ENCODE peak calls at places on chromosome 3, in ten cellular contexts. Y is left cardiac atrium; B is OCI-LY7; H is iPS-NIHi11; A is activated CD4-positive, CD25-positive, alpha-beta regulatory T cell; C is activated T-helper 1 cell treated with Interleukin-2 at 50 U/mL for 16 hours; X is endothelial cell; I is EL; U is MM.1S; P is anterior cingulate cortex. W is an unnamed sample.

GRCh38 chr3:122184591-122184929 is 1.1 kb downstream of the CASR start:
- DNase-seq in Y (no peak), B (no peak), H (no peak), A (no peak), C (no peak), X (peak; percentile 5), I (no peak), U (no peak), P (no peak), W (no peak)

GRCh38 chr3:126014252-126014651 is 45.3 kb downstream of the ROPN1B start:
- DNase-seq in Y (no peak), B (no peak), H (no peak), A (no peak), C (no peak), X (no peak), I (peak; percentile 74), U (no peak), P (no peak), W (no peak)

GRCh38 chr3:111998661-111999641 is at the start of gene TAGLN3:
- DNase-seq in Y (no peak), B (peak; percentile 10), H (peak; percentile 73), A (no peak), C (no peak), X (peak; percentile 26), I (peak; percentile 36), U (peak; percentile 51), P (peak; percentile 43), W (no peak)

GRCh38 chr3:138348950-138349739 is 766 bp downstream of the MRAS start:
- DNase-seq in Y (peak; percentile 32), B (no peak), H (no peak), A (no peak), C (no peak), X (peak; percentile 9), I (peak; percentile 36), U (no peak), P (no peak), W (no peak)

GRCh38 chr3:49967307-49967706 is 27.4 kb downstream of the RBM6 start:
- DNase-seq in Y (no peak), B (no peak), H (no peak), A (no peak), C (no peak), X (no peak), I (no peak), U (no peak), P (no peak), W (no peak)

GRCh38 chr3:32602206-32602605 is 31.5 kb upstream of the DYNC1LI1 start:
- DNase-seq in Y (no peak), B (no peak), H (no peak), A (no peak), C (no peak), X (no peak), I (no peak), U (no peak), P (no peak), W (no peak)

GRCh38 chr3:42023380-42023779 is 61.5 kb upstream of the ULK4 start:
- DNase-seq in Y (no peak), B (no peak), H (no peak), A (no peak), C (no peak), X (no peak), I (no peak), U (no peak), P (no peak), W (no peak)

GRCh38 chr3:148042663-148043445 is 633.7 kb downstream of the ZIC1 start:
- DNase-seq in Y (no peak), B (no peak), H (no peak), A (no peak), C (no peak), X (no peak), I (peak; percentile 78), U (no peak), P (no peak), W (no peak)

GRCh38 chr3:185631508-185632206 is 45.6 kb downstream of the SENP2 start:
- DNase-seq in Y (no peak), B (no peak), H (no peak), A (no peak), C (no peak), X (no peak), I (no peak), U (no peak), P (no peak), W (no peak)

GRCh38 chr3:190655933-190656332 is 142.0 kb downstream of the IL1RAP start:
- DNase-seq in Y (no peak), B (no peak), H (no peak), A (no peak), C (no peak), X (no peak), I (no peak), U (no peak), P (no peak), W (no peak)

GRCh38 chr3:151864423-151865101 is 8.9 kb upstream of the SUCNR1 start:
- DNase-seq in Y (no peak), B (no peak), H (no peak), A (no peak), C (no peak), X (no peak), I (peak; percentile 89), U (no peak), P (no peak), W (no peak)

GRCh38 chr3:78049501-78049900 is 1009.6 kb downstream of the ROBO2 start:
- DNase-seq in Y (no peak), B (no peak), H (no peak), A (no peak), C (no peak), X (no peak), I (no peak), U (no peak), P (no peak), W (no peak)

GRCh38 chr3:48599077-48599501 is 4.0 kb upstream of the COL7A1 start:
- DNase-seq in Y (no peak), B (no peak), H (no peak), A (no peak), C (no peak), X (no peak), I (no peak), U (no peak), P (no peak), W (no peak)

GRCh38 chr3:41198950-41199865 is at the start of gene CTNNB1:
- DNase-seq in Y (peak; percentile 93), B (peak; percentile 95), H (peak; percentile 85), A (peak; percentile 82), C (peak; percentile 86), X (peak; percentile 95), I (peak; percentile 90), U (peak; percentile 89), P (peak; percentile 84), W (peak; percentile 89)

GRCh38 chr3:134685881-134686802 is 35.3 kb upstream of the KY start:
- DNase-seq in Y (no peak), B (no peak), H (no peak), A (no peak), C (no peak), X (no peak), I (peak; percentile 74), U (no peak), P (no peak), W (no peak)

GRCh38 chr3:39378092-39378491 is 5.1 kb upstream of the SLC25A38 start:
- DNase-seq in Y (no peak), B (peak; percentile 77), H (peak; percentile 70), A (no peak), C (peak; percentile 30), X (peak; percentile 55), I (peak; percentile 26), U (peak; percentile 77), P (no peak), W (no peak)

GRCh38 chr3:197694251-197694650 is 42.5 kb downstream of the RUBCN start:
- DNase-seq in Y (no peak), B (no peak), H (no peak), A (no peak), C (no peak), X (no peak), I (no peak), U (no peak), P (no peak), W (no peak)

W was measured in effector CD8-positive, alpha-beta T cell.